ENCODE peak calls at places on chromosome 15, in seven cellular contexts. One of them, this sample, is unnamed.

GRCh38 chr15:77420610-77421369 is at the start of gene HMG20A:
- DNase-seq in hepatic stellate cell: peak
- DNase-seq in breast epithelium: peak
- DNase-seq in GM23248: peak
- DNase-seq in activated effector memory CD4-positive, alpha-beta T cell treated with anti-CD3 and anti-CD28 coated beads, Interleukin-2, amount 50 U/mL, for 16 hours: peak
- DNase-seq in NCI-H1092: peak
- DNase-seq in hippocampal formation: peak
- DNase-seq in this sample: peak

GRCh38 chr15:100672959-100673358 is 70.6 kb downstream of the ASB7 start:
- DNase-seq in hepatic stellate cell: no peak
- DNase-seq in NCI-H1092: no peak
- DNase-seq in breast epithelium: no peak
- DNase-seq in hippocampal formation: no peak
- DNase-seq in GM23248: no peak
- DNase-seq in activated effector memory CD4-positive, alpha-beta T cell treated with anti-CD3 and anti-CD28 coated beads, Interleukin-2, amount 50 U/mL, for 16 hours: no peak
- DNase-seq in this sample: no peak

GRCh38 chr15:54506977-54507524 is 528.8 kb downstream of the UNC13C start:
- DNase-seq in NCI-H1092: no peak
- DNase-seq in GM23248: no peak
- DNase-seq in activated effector memory CD4-positive, alpha-beta T cell treated with anti-CD3 and anti-CD28 coated beads, Interleukin-2, amount 50 U/mL, for 16 hours: no peak
- DNase-seq in breast epithelium: no peak
- DNase-seq in hepatic stellate cell: no peak
- DNase-seq in hippocampal formation: no peak
- DNase-seq in this sample: no peak

GRCh38 chr15:55799287-55800212 is 56.6 kb upstream of the PRTG start:
- DNase-seq in hepatic stellate cell: peak
- DNase-seq in breast epithelium: no peak
- DNase-seq in hippocampal formation: no peak
- DNase-seq in NCI-H1092: peak
- DNase-seq in activated effector memory CD4-positive, alpha-beta T cell treated with anti-CD3 and anti-CD28 coated beads, Interleukin-2, amount 50 U/mL, for 16 hours: no peak
- DNase-seq in GM23248: peak
- DNase-seq in this sample: peak

GRCh38 chr15:100692259-100692658 is 89.9 kb downstream of the ASB7 start:
- DNase-seq in NCI-H1092: no peak
- DNase-seq in breast epithelium: no peak
- DNase-seq in hepatic stellate cell: no peak
- DNase-seq in activated effector memory CD4-positive, alpha-beta T cell treated with anti-CD3 and anti-CD28 coated beads, Interleukin-2, amount 50 U/mL, for 16 hours: no peak
- DNase-seq in hippocampal formation: no peak
- DNase-seq in GM23248: peak
- DNase-seq in this sample: no peak

GRCh38 chr15:66638377-66638776 is 63.7 kb upstream of the SMAD6 start:
- DNase-seq in hepatic stellate cell: no peak
- DNase-seq in activated effector memory CD4-positive, alpha-beta T cell treated with anti-CD3 and anti-CD28 coated beads, Interleukin-2, amount 50 U/mL, for 16 hours: no peak
- DNase-seq in GM23248: no peak
- DNase-seq in NCI-H1092: no peak
- DNase-seq in hippocampal formation: no peak
- DNase-seq in breast epithelium: no peak
- DNase-seq in this sample: no peak

GRCh38 chr15:79373728-79374127 is 58.4 kb upstream of the MINAR1 start:
- DNase-seq in hepatic stellate cell: no peak
- DNase-seq in GM23248: no peak
- DNase-seq in activated effector memory CD4-positive, alpha-beta T cell treated with anti-CD3 and anti-CD28 coated beads, Interleukin-2, amount 50 U/mL, for 16 hours: no peak
- DNase-seq in NCI-H1092: no peak
- DNase-seq in hippocampal formation: no peak
- DNase-seq in breast epithelium: no peak
- DNase-seq in this sample: no peak

GRCh38 chr15:64521726-64522164 is 61.4 kb downstream of the ZNF609 start:
- DNase-seq in hippocampal formation: peak
- DNase-seq in breast epithelium: peak
- DNase-seq in hepatic stellate cell: no peak
- DNase-seq in NCI-H1092: no peak
- DNase-seq in activated effector memory CD4-positive, alpha-beta T cell treated with anti-CD3 and anti-CD28 coated beads, Interleukin-2, amount 50 U/mL, for 16 hours: no peak
- DNase-seq in GM23248: peak
- DNase-seq in this sample: no peak

GRCh38 chr15:82158811-82159210 is 103.7 kb downstream of the EFL1 start:
- DNase-seq in hippocampal formation: no peak
- DNase-seq in activated effector memory CD4-positive, alpha-beta T cell treated with anti-CD3 and anti-CD28 coated beads, Interleukin-2, amount 50 U/mL, for 16 hours: no peak
- DNase-seq in GM23248: no peak
- DNase-seq in breast epithelium: no peak
- DNase-seq in NCI-H1092: no peak
- DNase-seq in hepatic stellate cell: no peak
- DNase-seq in this sample: no peak

GRCh38 chr15:82944840-82945239 is 7.7 kb downstream of the HOMER2 start:
- DNase-seq in GM23248: peak
- DNase-seq in hepatic stellate cell: no peak
- DNase-seq in breast epithelium: no peak
- DNase-seq in activated effector memory CD4-positive, alpha-beta T cell treated with anti-CD3 and anti-CD28 coated beads, Interleukin-2, amount 50 U/mL, for 16 hours: no peak
- DNase-seq in hippocampal formation: no peak
- DNase-seq in NCI-H1092: no peak
- DNase-seq in this sample: no peak

GRCh38 chr15:39118510-39118909 is 462.4 kb upstream of the THBS1 start:
- DNase-seq in activated effector memory CD4-positive, alpha-beta T cell treated with anti-CD3 and anti-CD28 coated beads, Interleukin-2, amount 50 U/mL, for 16 hours: no peak
- DNase-seq in breast epithelium: no peak
- DNase-seq in GM23248: peak
- DNase-seq in hepatic stellate cell: no peak
- DNase-seq in hippocampal formation: no peak
- DNase-seq in NCI-H1092: no peak
- DNase-seq in this sample: no peak

GRCh38 chr15:38012894-38013293 is 78.5 kb downstream of the TMCO5A start:
- DNase-seq in hippocampal formation: peak
- DNase-seq in NCI-H1092: no peak
- DNase-seq in hepatic stellate cell: no peak
- DNase-seq in GM23248: no peak
- DNase-seq in activated effector memory CD4-positive, alpha-beta T cell treated with anti-CD3 and anti-CD28 coated beads, Interleukin-2, amount 50 U/mL, for 16 hours: no peak
- DNase-seq in breast epithelium: no peak
- DNase-seq in this sample: no peak

GRCh38 chr15:63860161-63860954 is 26.6 kb upstream of the HERC1 start:
- DNase-seq in hippocampal formation: no peak
- DNase-seq in activated effector memory CD4-positive, alpha-beta T cell treated with anti-CD3 and anti-CD28 coated beads, Interleukin-2, amount 50 U/mL, for 16 hours: peak
- DNase-seq in GM23248: no peak
- DNase-seq in breast epithelium: no peak
- DNase-seq in NCI-H1092: no peak
- DNase-seq in hepatic stellate cell: no peak
- DNase-seq in this sample: no peak

GRCh38 chr15:52137432-52138357 is 25.1 kb upstream of the BCL2L10 start:
- DNase-seq in hippocampal formation: no peak
- DNase-seq in hepatic stellate cell: no peak
- DNase-seq in GM23248: no peak
- DNase-seq in activated effector memory CD4-positive, alpha-beta T cell treated with anti-CD3 and anti-CD28 coated beads, Interleukin-2, amount 50 U/mL, for 16 hours: no peak
- DNase-seq in breast epithelium: no peak
- DNase-seq in NCI-H1092: no peak
- DNase-seq in this sample: no peak

GRCh38 chr15:66006986-66007385 is 137.7 kb downstream of the RAB11A start:
- DNase-seq in hippocampal formation: no peak
- DNase-seq in hepatic stellate cell: no peak
- DNase-seq in breast epithelium: no peak
- DNase-seq in activated effector memory CD4-positive, alpha-beta T cell treated with anti-CD3 and anti-CD28 coated beads, Interleukin-2, amount 50 U/mL, for 16 hours: no peak
- DNase-seq in GM23248: peak
- DNase-seq in NCI-H1092: no peak
- DNase-seq in this sample: no peak

GRCh38 chr15:70266412-70267089 is 168.8 kb upstream of the TLE3 start:
- DNase-seq in activated effector memory CD4-positive, alpha-beta T cell treated with anti-CD3 and anti-CD28 coated beads, Interleukin-2, amount 50 U/mL, for 16 hours: no peak
- DNase-seq in NCI-H1092: no peak
- DNase-seq in GM23248: no peak
- DNase-seq in hippocampal formation: peak
- DNase-seq in breast epithelium: peak
- DNase-seq in hepatic stellate cell: no peak
- DNase-seq in this sample: no peak

GRCh38 chr15:66831289-66831688 is 129.3 kb downstream of the SMAD6 start:
- DNase-seq in NCI-H1092: no peak
- DNase-seq in breast epithelium: no peak
- DNase-seq in hippocampal formation: no peak
- DNase-seq in hepatic stellate cell: no peak
- DNase-seq in GM23248: no peak
- DNase-seq in activated effector memory CD4-positive, alpha-beta T cell treated with anti-CD3 and anti-CD28 coated beads, Interleukin-2, amount 50 U/mL, for 16 hours: no peak
- DNase-seq in this sample: no peak